ENCODE peak calls at places on chromosome 16, in eight cellular contexts. One of them, this sample, is unnamed.

GRCh38 chr16:74035816-74036215 is 260.8 kb upstream of the PSMD7 start:
- DNase-seq in heart left ventricle: no peak
- DNase-seq in mammary epithelial cell: no peak
- DNase-seq in OCI-LY7: peak; percentile 4
- DNase-seq in gastrocnemius medialis: no peak
- DNase-seq in lower lobe of right lung: no peak
- DNase-seq in sigmoid colon: no peak
- DNase-seq in MM.1S: no peak
- DNase-seq in this sample: no peak

GRCh38 chr16:3480901-3481695 is 14.2 kb downstream of the C16orf90 start:
- DNase-seq in lower lobe of right lung: no peak
- DNase-seq in OCI-LY7: no peak
- DNase-seq in gastrocnemius medialis: peak; percentile 32
- DNase-seq in mammary epithelial cell: no peak
- DNase-seq in heart left ventricle: no peak
- DNase-seq in MM.1S: no peak
- DNase-seq in sigmoid colon: no peak
- DNase-seq in this sample: no peak

GRCh38 chr16:79871906-79872305 is 271.4 kb upstream of the MAF start:
- DNase-seq in OCI-LY7: no peak
- DNase-seq in gastrocnemius medialis: no peak
- DNase-seq in lower lobe of right lung: no peak
- DNase-seq in sigmoid colon: no peak
- DNase-seq in mammary epithelial cell: no peak
- DNase-seq in heart left ventricle: no peak
- DNase-seq in MM.1S: no peak
- DNase-seq in this sample: no peak

GRCh38 chr16:89887243-89887642 is 13.9 kb downstream of the TCF25 start:
- DNase-seq in mammary epithelial cell: no peak
- DNase-seq in heart left ventricle: no peak
- DNase-seq in sigmoid colon: no peak
- DNase-seq in OCI-LY7: no peak
- DNase-seq in MM.1S: no peak
- DNase-seq in gastrocnemius medialis: no peak
- DNase-seq in lower lobe of right lung: no peak
- DNase-seq in this sample: no peak

GRCh38 chr16:64983983-64984382 is 137.9 kb downstream of the CDH11 start:
- DNase-seq in OCI-LY7: peak; percentile 43
- DNase-seq in heart left ventricle: peak; percentile 54
- DNase-seq in gastrocnemius medialis: no peak
- DNase-seq in sigmoid colon: no peak
- DNase-seq in mammary epithelial cell: peak; percentile 2
- DNase-seq in lower lobe of right lung: no peak
- DNase-seq in MM.1S: no peak
- DNase-seq in this sample: no peak

GRCh38 chr16:89360760-89361435 is 129.5 kb downstream of the ANKRD11 start:
- DNase-seq in gastrocnemius medialis: no peak
- DNase-seq in sigmoid colon: no peak
- DNase-seq in lower lobe of right lung: no peak
- DNase-seq in MM.1S: no peak
- DNase-seq in OCI-LY7: peak; percentile 53
- DNase-seq in mammary epithelial cell: no peak
- DNase-seq in heart left ventricle: no peak
- DNase-seq in this sample: peak; percentile 82

GRCh38 chr16:610513-611381 is 20.0 kb upstream of the WFIKKN1 start:
- DNase-seq in heart left ventricle: peak; percentile 58
- DNase-seq in lower lobe of right lung: peak; percentile 83
- DNase-seq in mammary epithelial cell: peak; percentile 83
- DNase-seq in OCI-LY7: peak; percentile 31
- DNase-seq in sigmoid colon: peak; percentile 72
- DNase-seq in MM.1S: no peak
- DNase-seq in gastrocnemius medialis: peak; percentile 65
- DNase-seq in this sample: peak; percentile 57

GRCh38 chr16:20611350-20611902 is 35.3 kb upstream of the ACSM2B start:
- DNase-seq in OCI-LY7: no peak
- DNase-seq in lower lobe of right lung: peak; percentile 67
- DNase-seq in gastrocnemius medialis: peak; percentile 75
- DNase-seq in MM.1S: no peak
- DNase-seq in heart left ventricle: peak; percentile 58
- DNase-seq in mammary epithelial cell: no peak
- DNase-seq in sigmoid colon: peak; percentile 87
- DNase-seq in this sample: no peak

GRCh38 chr16:50311134-50311528 is 44.8 kb downstream of the ADCY7 start:
- DNase-seq in gastrocnemius medialis: no peak
- DNase-seq in OCI-LY7: no peak
- DNase-seq in mammary epithelial cell: no peak
- DNase-seq in MM.1S: no peak
- DNase-seq in lower lobe of right lung: no peak
- DNase-seq in sigmoid colon: peak; percentile 58
- DNase-seq in heart left ventricle: no peak
- DNase-seq in this sample: no peak

GRCh38 chr16:55655709-55656694 is at the start of gene SLC6A2:
- DNase-seq in heart left ventricle: no peak
- DNase-seq in MM.1S: no peak
- DNase-seq in OCI-LY7: no peak
- DNase-seq in mammary epithelial cell: peak; percentile 29
- DNase-seq in gastrocnemius medialis: no peak
- DNase-seq in lower lobe of right lung: no peak
- DNase-seq in sigmoid colon: no peak
- DNase-seq in this sample: no peak

GRCh38 chr16:17343729-17344128 is 127.0 kb downstream of the XYLT1 start:
- DNase-seq in gastrocnemius medialis: no peak
- DNase-seq in mammary epithelial cell: no peak
- DNase-seq in MM.1S: no peak
- DNase-seq in lower lobe of right lung: no peak
- DNase-seq in heart left ventricle: no peak
- DNase-seq in sigmoid colon: peak; percentile 81
- DNase-seq in OCI-LY7: no peak
- DNase-seq in this sample: no peak

GRCh38 chr16:888901-889570 is 81.7 kb downstream of the LMF1 start:
- DNase-seq in sigmoid colon: peak; percentile 53
- DNase-seq in lower lobe of right lung: peak; percentile 30
- DNase-seq in heart left ventricle: peak; percentile 5
- DNase-seq in gastrocnemius medialis: no peak
- DNase-seq in MM.1S: no peak
- DNase-seq in OCI-LY7: no peak
- DNase-seq in mammary epithelial cell: no peak
- DNase-seq in this sample: no peak

GRCh38 chr16:27377666-27378485 is 24.1 kb upstream of the IL21R start:
- DNase-seq in OCI-LY7: peak; percentile 89
- DNase-seq in sigmoid colon: no peak
- DNase-seq in lower lobe of right lung: no peak
- DNase-seq in MM.1S: no peak
- DNase-seq in heart left ventricle: no peak
- DNase-seq in mammary epithelial cell: no peak
- DNase-seq in gastrocnemius medialis: no peak
- DNase-seq in this sample: peak; percentile 21

GRCh38 chr16:11914210-11914758 is 1.5 kb downstream of the GSPT1 start:
- DNase-seq in heart left ventricle: no peak
- DNase-seq in sigmoid colon: no peak
- DNase-seq in lower lobe of right lung: no peak
- DNase-seq in mammary epithelial cell: peak; percentile 16
- DNase-seq in OCI-LY7: peak; percentile 37
- DNase-seq in gastrocnemius medialis: no peak
- DNase-seq in MM.1S: peak; percentile 40
- DNase-seq in this sample: peak; percentile 64

GRCh38 chr16:64459821-64460220 is 662.0 kb downstream of the CDH11 start:
- DNase-seq in heart left ventricle: peak; percentile 29
- DNase-seq in lower lobe of right lung: no peak
- DNase-seq in OCI-LY7: no peak
- DNase-seq in MM.1S: no peak
- DNase-seq in gastrocnemius medialis: no peak
- DNase-seq in mammary epithelial cell: no peak
- DNase-seq in sigmoid colon: no peak
- DNase-seq in this sample: no peak

GRCh38 chr16:11565665-11566064 is 21.1 kb downstream of the LITAF start:
- DNase-seq in sigmoid colon: no peak
- DNase-seq in mammary epithelial cell: no peak
- DNase-seq in gastrocnemius medialis: no peak
- DNase-seq in OCI-LY7: no peak
- DNase-seq in MM.1S: no peak
- DNase-seq in heart left ventricle: no peak
- DNase-seq in lower lobe of right lung: no peak
- DNase-seq in this sample: no peak

GRCh38 chr16:58882292-58882691 is 148.2 kb upstream of the GOT2 start:
- DNase-seq in heart left ventricle: no peak
- DNase-seq in sigmoid colon: no peak
- DNase-seq in OCI-LY7: no peak
- DNase-seq in gastrocnemius medialis: no peak
- DNase-seq in lower lobe of right lung: no peak
- DNase-seq in MM.1S: no peak
- DNase-seq in mammary epithelial cell: no peak
- DNase-seq in this sample: no peak

GRCh38 chr16:68792465-68793324 is 50.6 kb upstream of the TANGO6 start:
- DNase-seq in MM.1S: no peak
- DNase-seq in OCI-LY7: no peak
- DNase-seq in gastrocnemius medialis: no peak
- DNase-seq in sigmoid colon: no peak
- DNase-seq in heart left ventricle: no peak
- DNase-seq in lower lobe of right lung: no peak
- DNase-seq in mammary epithelial cell: no peak
- DNase-seq in this sample: no peak

GRCh38 chr16:19329932-19330331 is 44.4 kb downstream of the CLEC19A start:
- DNase-seq in OCI-LY7: no peak
- DNase-seq in MM.1S: no peak
- DNase-seq in lower lobe of right lung: no peak
- DNase-seq in mammary epithelial cell: peak; percentile 63
- DNase-seq in heart left ventricle: no peak
- DNase-seq in gastrocnemius medialis: no peak
- DNase-seq in sigmoid colon: no peak
- DNase-seq in this sample: no peak

GRCh38 chr16:27226476-27226875 is 23.1 kb downstream of the KDM8 start:
- DNase-seq in mammary epithelial cell: peak; percentile 61
- DNase-seq in gastrocnemius medialis: no peak
- DNase-seq in lower lobe of right lung: peak; percentile 44
- DNase-seq in MM.1S: peak; percentile 9
- DNase-seq in heart left ventricle: no peak
- DNase-seq in sigmoid colon: no peak
- DNase-seq in OCI-LY7: no peak
- DNase-seq in this sample: no peak

GRCh38 chr16:68590201-68590994 is 51.3 kb downstream of the ZFP90 start:
- DNase-seq in MM.1S: no peak
- DNase-seq in OCI-LY7: peak; percentile 34
- DNase-seq in mammary epithelial cell: peak; percentile 69
- DNase-seq in sigmoid colon: no peak
- DNase-seq in heart left ventricle: no peak
- DNase-seq in gastrocnemius medialis: no peak
- DNase-seq in lower lobe of right lung: peak; percentile 77
- DNase-seq in this sample: peak; percentile 39

GRCh38 chr16:69709456-69710084 is 16.8 kb downstream of the NQO1 start:
- DNase-seq in OCI-LY7: peak; percentile 78
- DNase-seq in sigmoid colon: no peak
- DNase-seq in gastrocnemius medialis: no peak
- DNase-seq in MM.1S: peak; percentile 67
- DNase-seq in heart left ventricle: no peak
- DNase-seq in mammary epithelial cell: peak; percentile 60
- DNase-seq in lower lobe of right lung: no peak
- DNase-seq in this sample: peak; percentile 60

GRCh38 chr16:66508914-66509496 is 40.9 kb downstream of the TK2 start:
- DNase-seq in sigmoid colon: peak; percentile 42
- DNase-seq in gastrocnemius medialis: peak; percentile 7
- DNase-seq in mammary epithelial cell: no peak
- DNase-seq in lower lobe of right lung: no peak
- DNase-seq in heart left ventricle: no peak
- DNase-seq in MM.1S: no peak
- DNase-seq in OCI-LY7: no peak
- DNase-seq in this sample: no peak
- H3K27ac ChIP-seq in sigmoid colon: no peak overlapping the region
- H3K27ac ChIP-seq in gastrocnemius medialis: no peak overlapping the region
- H3K27ac ChIP-seq in mammary epithelial cell: peak overlapping the region; percentile 60
- H3K27ac ChIP-seq in lower lobe of right lung: peak overlapping the region; percentile 42
- H3K27ac ChIP-seq in heart left ventricle: no peak overlapping the region
- H3K27ac ChIP-seq in MM.1S: no peak overlapping the region
- H3K27ac ChIP-seq in OCI-LY7: no peak overlapping the region
- H3K27ac ChIP-seq in this sample: no peak overlapping the region

DNA sequence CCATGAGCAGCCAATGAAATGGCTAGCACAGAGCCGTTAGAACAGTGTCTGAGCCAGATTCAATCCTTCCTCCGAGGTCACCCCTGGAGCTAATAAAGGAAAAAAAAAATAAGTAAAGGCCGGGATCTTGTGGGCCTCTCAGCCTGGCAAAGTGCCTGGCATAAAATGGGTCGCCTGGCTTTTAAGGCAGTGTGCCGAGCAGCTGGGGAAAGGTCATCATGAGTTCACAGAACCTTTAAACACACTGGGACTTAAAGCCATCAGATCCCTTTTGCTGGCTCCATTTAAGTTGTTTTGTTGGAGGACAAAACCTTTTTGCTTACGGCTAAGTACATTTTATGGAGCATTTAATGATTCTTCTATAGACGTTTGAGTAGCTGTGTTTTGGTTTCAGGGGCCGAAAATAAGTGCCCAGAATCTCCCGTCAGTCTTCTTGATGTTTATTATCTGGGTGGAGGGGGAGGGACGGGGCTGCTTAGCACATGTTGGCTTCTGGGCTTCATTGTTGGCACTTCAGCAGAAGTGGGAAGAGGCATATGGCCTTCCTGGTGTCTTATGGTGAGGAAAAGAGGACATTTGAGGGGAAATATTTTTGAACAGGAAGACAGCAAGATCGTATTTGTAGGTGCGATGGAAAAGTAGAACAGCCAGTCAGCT is 30.9 kb downstream of the RBFOX1 start:
- DNase-seq in gastrocnemius medialis: peak; percentile 82
- DNase-seq in heart left ventricle: peak; percentile 69
- DNase-seq in OCI-LY7: no peak
- DNase-seq in lower lobe of right lung: no peak
- DNase-seq in MM.1S: no peak
- DNase-seq in sigmoid colon: no peak
- DNase-seq in mammary epithelial cell: no peak
- DNase-seq in this sample: no peak
- H3K4me3 ChIP-seq in gastrocnemius medialis: peak overlapping the region; percentile 5
- H3K4me3 ChIP-seq in heart left ventricle: no peak overlapping the region
- H3K4me3 ChIP-seq in OCI-LY7: no peak overlapping the region
- H3K4me3 ChIP-seq in lower lobe of right lung: no peak overlapping the region
- H3K4me3 ChIP-seq in MM.1S: no peak overlapping the region
- H3K4me3 ChIP-seq in sigmoid colon: no peak overlapping the region
- H3K4me3 ChIP-seq in mammary epithelial cell: no peak overlapping the region
- H3K4me3 ChIP-seq in this sample: no peak overlapping the region

DNA sequence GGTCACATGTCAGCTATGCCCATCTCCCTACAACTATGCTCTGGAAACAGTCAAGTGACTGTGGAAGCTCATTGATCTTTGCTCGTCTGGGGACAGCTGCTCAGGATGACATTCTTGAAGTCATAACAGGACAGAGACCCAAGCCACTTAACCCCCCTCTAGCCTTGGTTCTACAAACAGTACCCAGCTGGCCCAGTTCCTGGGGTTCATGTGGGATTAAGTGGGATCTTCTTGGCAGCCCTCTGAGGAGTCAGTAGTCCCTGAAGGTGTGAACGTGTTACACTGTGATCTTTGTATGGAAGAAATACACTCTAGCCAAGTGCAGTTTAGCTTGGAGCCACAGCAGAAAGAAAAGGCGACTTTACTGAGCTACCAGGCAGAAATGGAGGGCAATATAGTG is 25.8 kb downstream of the UBN1 start:
- DNase-seq in heart left ventricle: no peak
- DNase-seq in OCI-LY7: no peak
- DNase-seq in mammary epithelial cell: no peak
- DNase-seq in gastrocnemius medialis: no peak
- DNase-seq in MM.1S: no peak
- DNase-seq in sigmoid colon: no peak
- DNase-seq in lower lobe of right lung: no peak
- DNase-seq in this sample: no peak
- H3K4me1 ChIP-seq in heart left ventricle: peaks cover 15% of the 10 kb centered on the region
- H3K4me1 ChIP-seq in OCI-LY7: no peaks in the 10 kb centered on the region
- H3K4me1 ChIP-seq in mammary epithelial cell: no peaks in the 10 kb centered on the region
- H3K4me1 ChIP-seq in gastrocnemius medialis: no peaks in the 10 kb centered on the region
- H3K4me1 ChIP-seq in MM.1S: no peaks in the 10 kb centered on the region
- H3K4me1 ChIP-seq in sigmoid colon: no peaks in the 10 kb centered on the region
- H3K4me1 ChIP-seq in lower lobe of right lung: no peaks in the 10 kb centered on the region
- H3K4me1 ChIP-seq in this sample: no peaks in the 10 kb centered on the region

GRCh38 chr16:22356930-22357634 is 17.3 kb downstream of the CDR2 start:
- DNase-seq in gastrocnemius medialis: no peak
- DNase-seq in OCI-LY7: no peak
- DNase-seq in lower lobe of right lung: no peak
- DNase-seq in mammary epithelial cell: no peak
- DNase-seq in sigmoid colon: no peak
- DNase-seq in heart left ventricle: no peak
- DNase-seq in MM.1S: no peak
- DNase-seq in this sample: no peak
- H3K27ac ChIP-seq in gastrocnemius medialis: no peak overlapping the region
- H3K27ac ChIP-seq in OCI-LY7: peak overlapping the region; percentile 59
- H3K27ac ChIP-seq in lower lobe of right lung: peak overlapping the region; percentile 53
- H3K27ac ChIP-seq in mammary epithelial cell: no peak overlapping the region
- H3K27ac ChIP-seq in sigmoid colon: peak overlapping the region; percentile 37
- H3K27ac ChIP-seq in heart left ventricle: no peak overlapping the region
- H3K27ac ChIP-seq in MM.1S: peak overlapping the region; percentile 72
- H3K27ac ChIP-seq in this sample: peak overlapping the region; percentile 52

This sample was measured in CD4-positive, alpha-beta memory T cell.